ENCODE peak calls at places on chromosomes 12 and 14, in nine cellular contexts. K, H, U, S, R, J, C, Q and E are unnamed samples. For H3K36me3, the result is how much of the 10 kb centered on the place peaks cover.

GRCh38 chr12:65881348-65881961 is 57.2 kb downstream of the HMGA2 start:
- DNase-seq in U (no peak), C (no peak), S (peak), Q (no peak), J (peak), H (no peak), K (no peak), R (peak), E (no peak)

GRCh38 chr14:51828017-51828797 is 32.2 kb upstream of the GNG2 start:
- DNase-seq in J (peak), R (peak), U (peak), S (peak), C (no peak), H (no peak), Q (peak), K (peak), E (peak)

GRCh38 chr12:18658829-18659228 is 79.0 kb downstream of the PLCZ1 start:
- DNase-seq in H (no peak), C (no peak), S (no peak), U (no peak), Q (no peak), J (no peak), K (no peak), R (peak), E (no peak)

GRCh38 chr12:5200276-5201087 is 156.8 kb downstream of the KCNA5 start:
- DNase-seq in K (no peak), J (peak), Q (no peak), H (no peak), U (peak), C (peak), S (peak), R (peak), E (no peak)

GRCh38 chr14:26738571-26738970 is 140.7 kb upstream of the NOVA1 start:
- DNase-seq in S (peak), Q (no peak), U (no peak), H (no peak), C (no peak), R (no peak), K (no peak), J (no peak), E (no peak)

GRCh38 chr12:4330203-4330602 is 9.2 kb downstream of the TIGAR start:
- DNase-seq in K (no peak), R (no peak), H (no peak), J (no peak), U (no peak), Q (no peak), S (no peak), C (no peak), E (no peak)

GRCh38 chr12:82326905-82327503 is 31.2 kb downstream of the CCDC59 start:
- DNase-seq in C (peak), Q (no peak), S (peak), K (peak), H (no peak), U (peak), R (peak), J (no peak), E (peak)

GRCh38 chr14:104223101-104223809 is 84.9 kb downstream of the KIF26A start:
- DNase-seq in J (peak), C (peak), Q (no peak), K (no peak), H (no peak), U (no peak), S (no peak), R (no peak), E (no peak)

GRCh38 chr12:109591041-109591440 is 17.4 kb downstream of the MVK start:
- DNase-seq in J (no peak), H (no peak), S (no peak), Q (no peak), K (no peak), C (peak), R (no peak), U (no peak), E (no peak)

GRCh38 chr12:79732647-79733046 is 41.9 kb upstream of the PAWR start:
- DNase-seq in U (no peak), H (no peak), S (no peak), R (no peak), K (no peak), Q (no peak), C (no peak), J (no peak), E (no peak)

GRCh38 chr12:81128930-81129554 is 51.2 kb downstream of the ACSS3 start:
- DNase-seq in C (peak), U (peak), K (peak), J (peak), S (peak), H (no peak), R (peak), Q (no peak), E (no peak)

GRCh38 chr14:99195602-99196309 is 76.2 kb downstream of the BCL11B start:
- DNase-seq in U (no peak), R (no peak), S (peak), C (no peak), H (no peak), K (no peak), Q (no peak), J (no peak), E (no peak)

GRCh38 chr12:118371354-118372282 is 1.1 kb downstream of the TAOK3 start:
- DNase-seq in U (no peak), S (peak), J (peak), Q (peak), C (peak), K (peak), H (no peak), R (no peak), E (no peak)

GRCh38 chr12:6552140-6552551 is 3.7 kb downstream of the IFFO1 start:
- DNase-seq in H (no peak), J (peak), R (no peak), Q (no peak), U (no peak), K (no peak), S (peak), C (no peak), E (no peak)

GRCh38 chr14:89688520-89688919 is 266.0 kb downstream of the EFCAB11 start:
- DNase-seq in J (no peak), U (no peak), Q (no peak), R (peak), H (no peak), K (no peak), S (no peak), C (no peak), E (no peak)

GRCh38 chr12:41709463-41710285 is 435.0 kb downstream of the GXYLT1 start:
- DNase-seq in J (no peak), Q (no peak), R (no peak), U (no peak), C (no peak), K (peak), H (no peak), S (peak), E (no peak)

GRCh38 chr12:17284873-17285272 is 678.9 kb upstream of the LMO3 start:
- DNase-seq in Q (no peak), C (no peak), K (no peak), R (no peak), U (no peak), H (no peak), S (no peak), J (no peak), E (no peak)

GRCh38 chr14:92389598-92390126 is 66.7 kb downstream of the SLC24A4 start:
- DNase-seq in C (no peak), S (no peak), H (no peak), K (no peak), J (no peak), Q (no peak), R (no peak), U (no peak), E (no peak)

GRCh38 chr12:45216983-45217485 is 1.1 kb downstream of the ANO6 start:
- DNase-seq in K (no peak), H (no peak), R (no peak), C (peak), S (peak), Q (no peak), J (no peak), U (no peak), E (no peak)

GRCh38 chr14:103542545-103543088 is 13.6 kb downstream of the TRMT61A start:
- DNase-seq in R (no peak), J (peak), S (peak), U (no peak), H (no peak), C (peak), K (no peak), Q (no peak), E (no peak)

GRCh38 chr12:85279449-85280137 is 427 bp upstream of the ALX1 start:
- DNase-seq in U (no peak), H (peak), R (no peak), J (peak), C (peak), K (no peak), S (no peak), Q (no peak), E (no peak)

GRCh38 chr14:101598571-101599233 is 37.4 kb downstream of the DIO3 start:
- DNase-seq in H (peak), Q (no peak), R (no peak), C (no peak), K (no peak), S (no peak), U (no peak), J (no peak), E (no peak)

GRCh38 chr12:121579190-121579791 is 1.5 kb downstream of the KDM2B start:
- DNase-seq in K (no peak), C (peak), S (peak), U (peak), R (no peak), J (peak), Q (peak), H (no peak), E (no peak)

GRCh38 chr12:46774011-46774633 is 51.7 kb downstream of the SLC38A4 start:
- DNase-seq in C (no peak), J (no peak), U (no peak), Q (no peak), R (peak), H (no peak), S (peak), K (no peak), E (no peak)

GRCh38 chr14:39175445-39176262 is 600 bp downstream of the PNN start:
- DNase-seq in H (peak), Q (peak), J (peak), C (peak), S (peak), K (peak), U (peak), R (peak), E (no peak)

GRCh38 chr12:27193854-27194544 is 50.1 kb upstream of the STK38L start:
- DNase-seq in U (no peak), K (peak), Q (no peak), C (peak), R (peak), J (no peak), S (peak), H (no peak), E (no peak)

GRCh38 chr12:11576104-11576503 is 73.4 kb upstream of the ETV6 start:
- DNase-seq in J (no peak), K (peak), Q (no peak), C (no peak), R (peak), S (peak), U (no peak), H (no peak), E (no peak)

GRCh38 chr12:75725505-75726120 is 214.2 kb upstream of the KRR1 start:
- DNase-seq in C (no peak), S (peak), Q (no peak), H (no peak), J (no peak), R (peak), U (no peak), K (peak), E (no peak)

GRCh38 chr12:8156416-8156815 is 399 bp upstream of the ZNF705A start:
- DNase-seq in U (no peak), K (no peak), C (no peak), R (no peak), H (no peak), J (no peak), S (peak), Q (no peak), E (no peak)

GRCh38 chr14:94062344-94062904 is 18.6 kb downstream of the DDX24 start:
- DNase-seq in Q (no peak), J (no peak), H (no peak), R (peak), S (peak), U (no peak), C (no peak), K (peak), E (no peak)

GRCh38 chr12:23944067-23944466 is 5.4 kb downstream of the SOX5 start:
- DNase-seq in Q (no peak), R (no peak), S (no peak), J (no peak), H (no peak), K (no peak), U (no peak), C (no peak), E (no peak)

GRCh38 chr12:1220127-1221092 is 229.4 kb downstream of the ERC1 start:
- DNase-seq in J (no peak), H (no peak), U (no peak), S (no peak), C (no peak), K (no peak), R (no peak), Q (no peak), E (no peak)

GRCh38 chr12:54375258-54375579 is 9.3 kb downstream of the ZNF385A start:
- DNase-seq in U (no peak), K (no peak), S (no peak), Q (no peak), C (no peak), R (no peak), J (peak), H (no peak), E (no peak)

GRCh38 chr12:93802293-93802692 is 125.1 kb downstream of the CRADD start:
- DNase-seq in H (no peak), R (no peak), S (no peak), Q (no peak), J (no peak), K (no peak), C (no peak), U (no peak), E (no peak)

GRCh38 chr14:63388766-63389431 is 70.2 kb upstream of the GPHB5 start:
- DNase-seq in J (peak), K (peak), U (peak), R (peak), C (peak), S (peak), H (no peak), Q (peak), E (peak)

GRCh38 chr12:100706029-100706428 is 88.5 kb upstream of the ANO4 start:
- DNase-seq in R (peak), S (peak), Q (no peak), C (no peak), J (no peak), H (no peak), U (no peak), K (peak), E (no peak)

GRCh38 chr14:63603749-63604277 is 37.9 kb downstream of the WDR89 start:
- DNase-seq in K (no peak), U (peak), R (no peak), H (no peak), C (no peak), Q (no peak), J (no peak), S (no peak), E (no peak)

GRCh38 chr14:30108975-30109700 is 181.5 kb upstream of the PRKD1 start:
- DNase-seq in Q (no peak), S (peak), U (no peak), R (peak), J (no peak), H (no peak), C (no peak), K (peak), E (no peak)

DNA sequence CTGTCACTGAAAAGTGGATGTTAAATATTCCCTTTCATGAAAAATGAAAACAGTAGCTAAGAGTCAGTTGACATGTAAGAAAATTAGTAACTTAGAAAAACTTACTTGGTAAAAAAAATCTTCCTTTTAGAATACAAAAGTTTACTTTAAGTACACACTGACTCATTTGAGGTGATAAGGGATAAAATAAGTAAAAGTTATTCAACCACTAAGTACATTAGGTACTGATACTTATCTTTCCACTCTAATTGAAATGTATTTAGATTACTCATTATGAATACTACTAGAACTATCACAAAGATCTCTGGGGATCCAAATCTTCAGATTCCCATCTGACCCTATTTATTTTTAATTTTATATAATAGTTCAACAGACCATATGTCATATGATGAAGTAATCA is 12.2 kb downstream of the SYCP3 start:
- DNase-seq in Q (no peak), U (no peak), R (peak), C (no peak), H (no peak), S (no peak), J (no peak), K (no peak), E (no peak)
- H3K36me3 ChIP-seq in Q (half or more), U (under half), R (under half), C (under half), H (under half), S (under half), J (under half), K (under half), E (under half)

DNA sequence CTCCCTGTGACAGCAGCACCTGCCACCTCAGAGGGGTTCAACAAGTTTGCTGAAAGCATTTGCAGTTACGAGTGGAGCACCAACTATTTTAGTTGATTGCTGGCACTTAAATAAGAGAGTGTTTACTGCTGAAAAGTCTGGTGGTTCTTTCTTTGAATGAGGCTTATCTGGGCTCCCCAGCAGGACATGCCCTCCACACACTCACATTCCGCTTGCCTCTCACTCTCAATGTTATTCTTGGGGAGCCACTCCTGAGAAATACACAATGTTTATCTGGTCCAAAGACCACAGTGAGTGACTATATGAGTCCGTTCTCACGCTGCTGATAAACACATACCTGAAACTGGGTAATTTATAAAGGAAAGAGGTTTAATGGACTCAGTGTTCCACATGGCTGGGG is 31.9 kb downstream of the NT5DC3 start:
- DNase-seq in S (no peak), U (no peak), H (no peak), K (no peak), J (no peak), Q (no peak), C (no peak), R (no peak), E (no peak)
- H3K36me3 ChIP-seq in S (under half), U (under half), H (under half), K (under half), J (under half), Q (under half), C (under half), R (under half), E (under half)

DNA sequence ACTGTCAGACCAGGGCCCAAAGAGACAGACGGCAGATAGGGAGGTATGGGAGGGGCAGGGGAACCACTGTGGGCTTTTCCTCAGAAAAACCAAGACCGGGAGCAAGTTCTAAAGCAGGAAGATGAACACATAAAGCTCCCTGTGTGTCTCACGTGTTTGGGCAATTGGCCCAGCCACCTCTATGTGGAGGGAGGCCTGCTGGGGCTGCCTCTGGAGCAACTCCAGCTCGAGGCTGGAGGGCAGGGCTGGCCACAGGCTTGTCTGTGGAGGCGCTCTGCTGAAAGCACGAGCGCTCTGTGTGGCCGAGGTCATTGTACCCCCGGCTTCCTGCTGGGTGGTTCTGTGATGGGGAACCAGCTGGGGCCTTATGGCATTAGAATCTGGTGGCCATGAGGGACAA is 36.4 kb downstream of the TRAFD1 start:
- DNase-seq in Q (no peak), H (peak), J (no peak), S (no peak), U (no peak), C (no peak), K (no peak), R (no peak), E (no peak)
- H3K36me3 ChIP-seq in Q (half or more), H (under half), J (under half), S (under half), U (under half), C (under half), K (under half), R (under half), E (half or more)

GRCh38 chr14:73105050-73105449 is 31.3 kb upstream of the PSEN1 start:
- DNase-seq in J (no peak), C (no peak), H (no peak), K (no peak), S (peak), R (no peak), U (no peak), Q (no peak), E (no peak)
- H3K36me3 ChIP-seq in J (under half), C (half or more), H (under half), K (half or more), S (half or more), R (under half), U (half or more), Q (half or more), E (under half)

DNA sequence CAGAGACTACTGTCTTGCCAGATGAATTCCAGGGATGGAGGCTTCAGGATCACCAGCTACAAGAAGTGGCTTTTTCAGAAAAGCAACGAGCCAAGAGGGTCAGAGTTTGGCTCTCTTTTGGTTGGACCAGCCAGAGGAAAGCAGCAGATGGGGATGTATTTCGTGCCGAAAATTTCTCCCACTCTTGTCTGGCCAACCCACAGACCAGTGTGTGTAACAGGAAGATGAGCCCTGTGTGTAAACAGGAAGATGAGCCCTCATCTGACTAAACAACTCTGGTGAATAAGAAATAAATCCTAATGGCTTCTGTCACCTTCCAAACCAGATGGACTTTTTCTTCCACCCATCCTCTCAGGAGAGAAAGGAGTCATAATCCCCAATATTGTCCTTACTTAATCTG is 13.1 kb downstream of the GPR68 start:
- DNase-seq in U (no peak), H (no peak), R (peak), S (peak), K (no peak), J (no peak), Q (no peak), C (no peak), E (no peak)
- H3K36me3 ChIP-seq in U (under half), H (under half), R (under half), S (under half), K (under half), J (under half), Q (under half), C (under half), E (under half)

DNA sequence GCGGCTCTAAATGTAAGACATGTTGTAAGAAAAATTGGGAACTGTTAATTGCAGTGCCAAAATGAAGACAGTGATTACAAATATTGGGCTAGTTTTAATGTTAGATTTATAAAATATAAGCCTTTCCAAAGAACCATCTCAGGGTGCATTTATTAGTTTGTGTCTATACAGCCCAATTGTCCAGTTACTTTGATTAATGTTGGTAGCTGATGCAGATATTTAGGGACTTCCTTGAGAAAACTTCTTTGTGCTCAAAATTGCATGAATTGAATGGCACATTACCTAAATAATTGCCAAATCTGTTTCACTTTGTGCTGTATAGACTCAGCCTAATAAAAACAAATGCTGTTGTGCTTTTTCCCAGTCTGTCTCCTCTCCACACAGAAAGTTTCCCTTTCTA is 83.7 kb downstream of the DAD1 start:
- DNase-seq in U (no peak), R (no peak), Q (no peak), H (no peak), J (no peak), C (no peak), K (no peak), S (no peak), E (no peak)
- H3K36me3 ChIP-seq in U (half or more), R (under half), Q (under half), H (under half), J (under half), C (under half), K (under half), S (under half), E (under half)